ENCODE peak calls at places on chromosome 20, in seven cellular contexts. One of them, this sample, is unnamed. For H3K9me3, the result is how much of the 10 kb centered on the place peaks cover.

GRCh38 chr20:24560571-24561485 is 91.4 kb downstream of the SYNDIG1 start:
- DNase-seq in hepatocyte: peak
- DNase-seq in HCT116: no peak
- DNase-seq in gastrocnemius medialis: no peak
- DNase-seq in WERI-Rb-1: no peak
- DNase-seq in MM.1S: peak
- DNase-seq in IMR-90: no peak
- DNase-seq in this sample: no peak

GRCh38 chr20:4848041-4848440 is 126.3 kb downstream of the PRND start:
- DNase-seq in hepatocyte: no peak
- DNase-seq in HCT116: no peak
- DNase-seq in gastrocnemius medialis: no peak
- DNase-seq in WERI-Rb-1: no peak
- DNase-seq in MM.1S: no peak
- DNase-seq in IMR-90: no peak
- DNase-seq in this sample: no peak

GRCh38 chr20:36506253-36506652 is 35.1 kb upstream of the MYL9 start:
- DNase-seq in hepatocyte: no peak
- DNase-seq in HCT116: no peak
- DNase-seq in gastrocnemius medialis: no peak
- DNase-seq in WERI-Rb-1: no peak
- DNase-seq in MM.1S: peak
- DNase-seq in IMR-90: no peak
- DNase-seq in this sample: no peak

GRCh38 chr20:53990768-53991472 is 79.5 kb downstream of the BCAS1 start:
- DNase-seq in hepatocyte: no peak
- DNase-seq in HCT116: no peak
- DNase-seq in gastrocnemius medialis: no peak
- DNase-seq in WERI-Rb-1: no peak
- DNase-seq in MM.1S: no peak
- DNase-seq in IMR-90: no peak
- DNase-seq in this sample: no peak

GRCh38 chr20:3670511-3670910 is 7.3 kb upstream of the GFRA4 start:
- DNase-seq in hepatocyte: no peak
- DNase-seq in HCT116: no peak
- DNase-seq in gastrocnemius medialis: no peak
- DNase-seq in WERI-Rb-1: peak
- DNase-seq in MM.1S: no peak
- DNase-seq in IMR-90: peak
- DNase-seq in this sample: no peak

GRCh38 chr20:45951474-45951873 is 17.0 kb downstream of the PCIF1 start:
- DNase-seq in hepatocyte: no peak
- DNase-seq in HCT116: no peak
- DNase-seq in gastrocnemius medialis: no peak
- DNase-seq in WERI-Rb-1: no peak
- DNase-seq in MM.1S: no peak
- DNase-seq in IMR-90: no peak
- DNase-seq in this sample: no peak

GRCh38 chr20:19633985-19634384 is 124.1 kb upstream of the RIN2 start:
- DNase-seq in hepatocyte: peak
- DNase-seq in HCT116: no peak
- DNase-seq in gastrocnemius medialis: no peak
- DNase-seq in WERI-Rb-1: no peak
- DNase-seq in MM.1S: no peak
- DNase-seq in IMR-90: peak
- DNase-seq in this sample: no peak

GRCh38 chr20:33791959-33792597 is 19.1 kb upstream of the CHMP4B start:
- DNase-seq in hepatocyte: peak
- DNase-seq in HCT116: no peak
- DNase-seq in gastrocnemius medialis: peak
- DNase-seq in WERI-Rb-1: peak
- DNase-seq in MM.1S: no peak
- DNase-seq in IMR-90: peak
- DNase-seq in this sample: no peak

GRCh38 chr20:15654208-15654649 is 919.0 kb downstream of the KIF16B start:
- DNase-seq in hepatocyte: peak
- DNase-seq in HCT116: peak
- DNase-seq in gastrocnemius medialis: no peak
- DNase-seq in WERI-Rb-1: peak
- DNase-seq in MM.1S: peak
- DNase-seq in IMR-90: peak
- DNase-seq in this sample: peak

GRCh38 chr20:14415492-14415891 is 78.1 kb upstream of the FLRT3 start:
- DNase-seq in hepatocyte: peak
- DNase-seq in HCT116: no peak
- DNase-seq in gastrocnemius medialis: no peak
- DNase-seq in WERI-Rb-1: no peak
- DNase-seq in MM.1S: no peak
- DNase-seq in IMR-90: no peak
- DNase-seq in this sample: no peak

GRCh38 chr20:38870733-38871559 is 55.3 kb upstream of the FAM83D start:
- DNase-seq in hepatocyte: peak
- DNase-seq in HCT116: peak
- DNase-seq in gastrocnemius medialis: no peak
- DNase-seq in WERI-Rb-1: no peak
- DNase-seq in MM.1S: peak
- DNase-seq in IMR-90: peak
- DNase-seq in this sample: no peak

GRCh38 chr20:38841570-38841969 is 36.1 kb downstream of the PPP1R16B start:
- DNase-seq in hepatocyte: no peak
- DNase-seq in HCT116: no peak
- DNase-seq in gastrocnemius medialis: no peak
- DNase-seq in WERI-Rb-1: no peak
- DNase-seq in MM.1S: no peak
- DNase-seq in IMR-90: no peak
- DNase-seq in this sample: no peak

GRCh38 chr20:9369557-9369956 is 144.8 kb upstream of the LAMP5 start:
- DNase-seq in hepatocyte: no peak
- DNase-seq in HCT116: no peak
- DNase-seq in gastrocnemius medialis: no peak
- DNase-seq in WERI-Rb-1: no peak
- DNase-seq in MM.1S: no peak
- DNase-seq in IMR-90: no peak
- DNase-seq in this sample: no peak

GRCh38 chr20:44126445-44126844 is 60.5 kb downstream of the JPH2 start:
- DNase-seq in hepatocyte: no peak
- DNase-seq in HCT116: no peak
- DNase-seq in gastrocnemius medialis: no peak
- DNase-seq in WERI-Rb-1: no peak
- DNase-seq in MM.1S: no peak
- DNase-seq in IMR-90: no peak
- DNase-seq in this sample: no peak

GRCh38 chr20:59351148-59352040 is 51.0 kb downstream of the EDN3 start:
- DNase-seq in hepatocyte: peak
- DNase-seq in HCT116: no peak
- DNase-seq in gastrocnemius medialis: no peak
- DNase-seq in WERI-Rb-1: no peak
- DNase-seq in MM.1S: no peak
- DNase-seq in IMR-90: no peak
- DNase-seq in this sample: no peak

GRCh38 chr20:32285082-32285620 is 7.7 kb downstream of the KIF3B start:
- DNase-seq in hepatocyte: no peak
- DNase-seq in HCT116: no peak
- DNase-seq in gastrocnemius medialis: no peak
- DNase-seq in WERI-Rb-1: no peak
- DNase-seq in MM.1S: no peak
- DNase-seq in IMR-90: no peak
- DNase-seq in this sample: no peak

GRCh38 chr20:35947489-35947888 is 6.8 kb downstream of the SCAND1 start:
- DNase-seq in hepatocyte: peak
- DNase-seq in HCT116: peak
- DNase-seq in gastrocnemius medialis: no peak
- DNase-seq in WERI-Rb-1: peak
- DNase-seq in MM.1S: peak
- DNase-seq in IMR-90: peak
- DNase-seq in this sample: no peak

GRCh38 chr20:24969203-24970029 is 20.3 kb downstream of the CST7 start:
- DNase-seq in hepatocyte: no peak
- DNase-seq in HCT116: no peak
- DNase-seq in gastrocnemius medialis: no peak
- DNase-seq in WERI-Rb-1: no peak
- DNase-seq in MM.1S: no peak
- DNase-seq in IMR-90: no peak
- DNase-seq in this sample: no peak

GRCh38 chr20:43383026-43383795 is 74.5 kb upstream of the SRSF6 start:
- DNase-seq in hepatocyte: no peak
- DNase-seq in HCT116: no peak
- DNase-seq in gastrocnemius medialis: no peak
- DNase-seq in WERI-Rb-1: no peak
- DNase-seq in MM.1S: no peak
- DNase-seq in IMR-90: no peak
- DNase-seq in this sample: no peak

GRCh38 chr20:13587370-13587769 is 51.4 kb downstream of the TASP1 start:
- DNase-seq in hepatocyte: no peak
- DNase-seq in HCT116: no peak
- DNase-seq in gastrocnemius medialis: no peak
- DNase-seq in WERI-Rb-1: no peak
- DNase-seq in MM.1S: no peak
- DNase-seq in IMR-90: no peak
- DNase-seq in this sample: no peak

GRCh38 chr20:56259948-56260347 is 11.4 kb downstream of the MC3R start:
- DNase-seq in hepatocyte: no peak
- DNase-seq in HCT116: no peak
- DNase-seq in gastrocnemius medialis: no peak
- DNase-seq in WERI-Rb-1: no peak
- DNase-seq in MM.1S: no peak
- DNase-seq in IMR-90: no peak
- DNase-seq in this sample: no peak

DNA sequence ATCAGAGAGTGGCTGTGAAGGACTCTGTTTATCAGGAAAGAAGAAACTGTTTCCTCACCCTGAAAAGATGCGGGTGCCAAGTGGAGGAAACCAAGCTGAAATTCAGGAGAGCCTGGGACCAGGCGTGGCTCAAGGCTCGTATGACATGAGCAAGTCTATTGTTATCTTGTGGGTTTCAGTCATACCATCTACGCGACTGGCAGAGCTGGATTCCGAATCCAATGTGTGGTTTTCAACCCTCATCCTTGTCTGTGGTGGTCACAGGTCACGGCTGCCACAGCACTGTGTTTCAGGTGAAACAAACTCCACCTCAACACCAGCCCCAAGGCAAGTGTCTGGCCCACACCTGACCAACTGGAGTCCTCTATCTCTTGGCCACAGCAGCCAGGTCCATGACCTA is 9.1 kb downstream of the MC3R start:
- DNase-seq in hepatocyte: no peak
- DNase-seq in HCT116: no peak
- DNase-seq in gastrocnemius medialis: no peak
- DNase-seq in WERI-Rb-1: no peak
- DNase-seq in MM.1S: no peak
- DNase-seq in IMR-90: no peak
- DNase-seq in this sample: no peak
- H3K9me3 ChIP-seq in hepatocyte: under half
- H3K9me3 ChIP-seq in HCT116: under half
- H3K9me3 ChIP-seq in gastrocnemius medialis: under half
- H3K9me3 ChIP-seq in WERI-Rb-1: under half
- H3K9me3 ChIP-seq in MM.1S: under half
- H3K9me3 ChIP-seq in IMR-90: under half
- H3K9me3 ChIP-seq in this sample: under half

GRCh38 chr20:58222446-58222845 is 6.0 kb downstream of the ANKRD60 start:
- DNase-seq in hepatocyte: no peak
- DNase-seq in HCT116: no peak
- DNase-seq in gastrocnemius medialis: no peak
- DNase-seq in WERI-Rb-1: no peak
- DNase-seq in MM.1S: no peak
- DNase-seq in IMR-90: no peak
- DNase-seq in this sample: no peak

GRCh38 chr20:58216334-58216733 is 12.1 kb downstream of the ANKRD60 start:
- DNase-seq in hepatocyte: no peak
- DNase-seq in HCT116: no peak
- DNase-seq in gastrocnemius medialis: no peak
- DNase-seq in WERI-Rb-1: no peak
- DNase-seq in MM.1S: no peak
- DNase-seq in IMR-90: peak
- DNase-seq in this sample: no peak

GRCh38 chr20:58218665-58219341 is 9.7 kb downstream of the ANKRD60 start:
- DNase-seq in hepatocyte: no peak
- DNase-seq in HCT116: no peak
- DNase-seq in gastrocnemius medialis: no peak
- DNase-seq in WERI-Rb-1: no peak
- DNase-seq in MM.1S: no peak
- DNase-seq in IMR-90: no peak
- DNase-seq in this sample: no peak

GRCh38 chr20:58223358-58223941 is 5.0 kb downstream of the ANKRD60 start:
- DNase-seq in hepatocyte: no peak
- DNase-seq in HCT116: no peak
- DNase-seq in gastrocnemius medialis: no peak
- DNase-seq in WERI-Rb-1: no peak
- DNase-seq in MM.1S: no peak
- DNase-seq in IMR-90: no peak
- DNase-seq in this sample: no peak

GRCh38 chr20:58219342-58219700 is 9.1 kb downstream of the ANKRD60 start:
- DNase-seq in hepatocyte: no peak
- DNase-seq in HCT116: no peak
- DNase-seq in gastrocnemius medialis: no peak
- DNase-seq in WERI-Rb-1: no peak
- DNase-seq in MM.1S: no peak
- DNase-seq in IMR-90: peak
- DNase-seq in this sample: no peak
- H3K9me3 ChIP-seq in hepatocyte: under half
- H3K9me3 ChIP-seq in HCT116: under half
- H3K9me3 ChIP-seq in gastrocnemius medialis: under half
- H3K9me3 ChIP-seq in WERI-Rb-1: under half
- H3K9me3 ChIP-seq in MM.1S: under half
- H3K9me3 ChIP-seq in IMR-90: under half
- H3K9me3 ChIP-seq in this sample: under half

DNA sequence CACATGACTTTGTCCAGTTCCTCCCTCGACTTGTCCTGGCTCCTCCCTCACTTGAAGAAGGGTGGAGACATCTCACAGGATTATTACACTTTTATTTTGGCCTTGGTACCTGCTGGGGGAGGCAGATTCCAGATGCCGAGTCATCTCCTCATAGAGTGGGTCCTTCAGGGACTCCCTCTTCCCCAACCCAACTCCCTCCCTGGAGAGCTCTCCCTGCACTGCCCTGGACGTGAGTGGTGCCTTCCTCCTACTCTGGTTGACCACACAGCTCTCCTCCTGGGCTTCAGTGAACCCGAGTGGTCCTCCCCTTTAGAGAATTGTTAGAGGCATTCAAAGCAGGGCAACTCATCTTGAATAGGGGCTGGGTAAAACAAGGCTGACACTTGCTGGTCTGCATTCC is 40.9 kb upstream of the MC3R start:
- DNase-seq in hepatocyte: no peak
- DNase-seq in HCT116: no peak
- DNase-seq in gastrocnemius medialis: no peak
- DNase-seq in WERI-Rb-1: no peak
- DNase-seq in MM.1S: no peak
- DNase-seq in IMR-90: no peak
- DNase-seq in this sample: no peak
- H3K9me3 ChIP-seq in hepatocyte: under half
- H3K9me3 ChIP-seq in HCT116: under half
- H3K9me3 ChIP-seq in gastrocnemius medialis: under half
- H3K9me3 ChIP-seq in WERI-Rb-1: under half
- H3K9me3 ChIP-seq in MM.1S: under half
- H3K9me3 ChIP-seq in IMR-90: under half
- H3K9me3 ChIP-seq in this sample: under half

DNA sequence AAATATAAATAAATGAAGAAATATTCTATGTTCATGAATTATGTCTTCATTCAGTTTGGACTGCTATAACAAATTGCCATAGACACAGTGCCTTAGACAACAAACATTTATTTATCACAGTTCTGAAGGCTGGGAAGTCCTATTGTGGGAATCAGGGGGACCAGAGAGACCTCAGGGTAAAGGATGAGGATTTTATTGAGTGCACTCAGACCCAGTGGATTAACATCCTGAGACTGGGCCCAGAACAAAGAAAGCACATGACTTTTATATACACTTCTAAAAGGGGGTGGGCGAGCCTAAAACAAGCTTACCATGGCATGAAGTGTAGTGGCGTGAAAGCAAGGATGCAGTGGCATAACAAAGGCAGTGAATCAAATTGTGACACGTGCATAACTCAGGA is 26.9 kb upstream of the CBLN4 start:
- DNase-seq in hepatocyte: no peak
- DNase-seq in HCT116: peak
- DNase-seq in gastrocnemius medialis: no peak
- DNase-seq in WERI-Rb-1: no peak
- DNase-seq in MM.1S: no peak
- DNase-seq in IMR-90: no peak
- DNase-seq in this sample: no peak
- H3K9me3 ChIP-seq in hepatocyte: under half
- H3K9me3 ChIP-seq in HCT116: under half
- H3K9me3 ChIP-seq in gastrocnemius medialis: under half
- H3K9me3 ChIP-seq in WERI-Rb-1: under half
- H3K9me3 ChIP-seq in MM.1S: under half
- H3K9me3 ChIP-seq in IMR-90: under half
- H3K9me3 ChIP-seq in this sample: under half

This sample was measured in HAP-1.